ENCODE peak calls at places on chromosomes 11 and 22, in eight cellular contexts. One of them, this sample, is unnamed.

GRCh38 chr22:22168190-22168940 is 76.2 kb upstream of the VPREB1 start:
- DNase-seq in HL-60: no peak
- DNase-seq in adrenal gland: no peak
- DNase-seq in left lung: no peak
- DNase-seq in mucosa of descending colon: no peak
- DNase-seq in cardiac fibroblast: peak; percentile 36
- DNase-seq in body of pancreas: peak; percentile 52
- DNase-seq in lower leg skin: no peak
- DNase-seq in this sample: peak; percentile 9

GRCh38 chr11:35059040-35059439 is 79.9 kb upstream of the CD44 start:
- DNase-seq in HL-60: peak; percentile 65
- DNase-seq in adrenal gland: no peak
- DNase-seq in left lung: no peak
- DNase-seq in mucosa of descending colon: no peak
- DNase-seq in cardiac fibroblast: no peak
- DNase-seq in body of pancreas: no peak
- DNase-seq in lower leg skin: no peak
- DNase-seq in this sample: no peak

GRCh38 chr22:17795661-17796548 is 21.6 kb upstream of the BID start:
- DNase-seq in HL-60: no peak
- DNase-seq in adrenal gland: no peak
- DNase-seq in left lung: no peak
- DNase-seq in mucosa of descending colon: no peak
- DNase-seq in cardiac fibroblast: no peak
- DNase-seq in body of pancreas: no peak
- DNase-seq in lower leg skin: no peak
- DNase-seq in this sample: no peak

GRCh38 chr11:75667268-75667830 is 1.5 kb downstream of the MAP6 start:
- DNase-seq in HL-60: no peak
- DNase-seq in adrenal gland: peak; percentile 42
- DNase-seq in left lung: no peak
- DNase-seq in mucosa of descending colon: no peak
- DNase-seq in cardiac fibroblast: no peak
- DNase-seq in body of pancreas: peak; percentile 21
- DNase-seq in lower leg skin: no peak
- DNase-seq in this sample: no peak

GRCh38 chr11:824942-825341 is 2.8 kb upstream of the CRACR2B start:
- DNase-seq in HL-60: no peak
- DNase-seq in adrenal gland: no peak
- DNase-seq in left lung: no peak
- DNase-seq in mucosa of descending colon: no peak
- DNase-seq in cardiac fibroblast: no peak
- DNase-seq in body of pancreas: peak; percentile 93
- DNase-seq in lower leg skin: no peak
- DNase-seq in this sample: no peak

GRCh38 chr11:86678823-86679222 is 6.4 kb upstream of the ME3 start:
- DNase-seq in HL-60: no peak
- DNase-seq in adrenal gland: no peak
- DNase-seq in left lung: no peak
- DNase-seq in mucosa of descending colon: no peak
- DNase-seq in cardiac fibroblast: peak; percentile 49
- DNase-seq in body of pancreas: no peak
- DNase-seq in lower leg skin: no peak
- DNase-seq in this sample: no peak

GRCh38 chr22:36729321-36729720 is 25.8 kb upstream of the CACNG2 start:
- DNase-seq in HL-60: no peak
- DNase-seq in adrenal gland: no peak
- DNase-seq in left lung: no peak
- DNase-seq in mucosa of descending colon: no peak
- DNase-seq in cardiac fibroblast: no peak
- DNase-seq in body of pancreas: no peak
- DNase-seq in lower leg skin: peak; percentile 58
- DNase-seq in this sample: no peak

GRCh38 chr22:31497148-31497938 is 1.0 kb downstream of the SFI1 start:
- DNase-seq in HL-60: no peak
- DNase-seq in adrenal gland: no peak
- DNase-seq in left lung: no peak
- DNase-seq in mucosa of descending colon: no peak
- DNase-seq in cardiac fibroblast: no peak
- DNase-seq in body of pancreas: no peak
- DNase-seq in lower leg skin: no peak
- DNase-seq in this sample: no peak

GRCh38 chr11:109196016-109196415 is 226.0 kb upstream of the C11orf87 start:
- DNase-seq in HL-60: no peak
- DNase-seq in adrenal gland: no peak
- DNase-seq in left lung: no peak
- DNase-seq in mucosa of descending colon: no peak
- DNase-seq in cardiac fibroblast: peak; percentile 35
- DNase-seq in body of pancreas: no peak
- DNase-seq in lower leg skin: no peak
- DNase-seq in this sample: no peak

GRCh38 chr11:66846671-66847091 is 3.4 kb downstream of the RCE1 start:
- DNase-seq in HL-60: no peak
- DNase-seq in adrenal gland: peak; percentile 48
- DNase-seq in left lung: no peak
- DNase-seq in mucosa of descending colon: peak; percentile 49
- DNase-seq in cardiac fibroblast: peak; percentile 59
- DNase-seq in body of pancreas: no peak
- DNase-seq in lower leg skin: peak; percentile 81
- DNase-seq in this sample: no peak

GRCh38 chr11:43868852-43869567 is 11.6 kb upstream of the ALKBH3 start:
- DNase-seq in HL-60: peak; percentile 62
- DNase-seq in adrenal gland: peak; percentile 59
- DNase-seq in left lung: peak; percentile 46
- DNase-seq in mucosa of descending colon: no peak
- DNase-seq in cardiac fibroblast: peak; percentile 87
- DNase-seq in body of pancreas: no peak
- DNase-seq in lower leg skin: no peak
- DNase-seq in this sample: no peak

GRCh38 chr22:17945851-17946690 is 78.3 kb downstream of the MICAL3 start:
- DNase-seq in HL-60: no peak
- DNase-seq in adrenal gland: no peak
- DNase-seq in left lung: no peak
- DNase-seq in mucosa of descending colon: no peak
- DNase-seq in cardiac fibroblast: no peak
- DNase-seq in body of pancreas: no peak
- DNase-seq in lower leg skin: no peak
- DNase-seq in this sample: no peak

GRCh38 chr11:22829231-22830081 is at the start of gene SVIP:
- DNase-seq in HL-60: peak; percentile 83
- DNase-seq in adrenal gland: peak; percentile 95
- DNase-seq in left lung: peak; percentile 96
- DNase-seq in mucosa of descending colon: peak; percentile 97
- DNase-seq in cardiac fibroblast: peak; percentile 92
- DNase-seq in body of pancreas: peak; percentile 97
- DNase-seq in lower leg skin: peak; percentile 98
- DNase-seq in this sample: peak; percentile 86

GRCh38 chr22:43996170-43996980 is 27.7 kb upstream of the PARVB start:
- DNase-seq in HL-60: peak; percentile 45
- DNase-seq in adrenal gland: peak; percentile 52
- DNase-seq in left lung: peak; percentile 83
- DNase-seq in mucosa of descending colon: peak; percentile 81
- DNase-seq in cardiac fibroblast: no peak
- DNase-seq in body of pancreas: peak; percentile 54
- DNase-seq in lower leg skin: peak; percentile 92
- DNase-seq in this sample: no peak

GRCh38 chr11:69203901-69204245 is 48.1 kb downstream of the SMIM38 start:
- DNase-seq in HL-60: no peak
- DNase-seq in adrenal gland: no peak
- DNase-seq in left lung: no peak
- DNase-seq in mucosa of descending colon: no peak
- DNase-seq in cardiac fibroblast: no peak
- DNase-seq in body of pancreas: no peak
- DNase-seq in lower leg skin: peak; percentile 58
- DNase-seq in this sample: no peak

GRCh38 chr22:35150163-35151107 is 84.5 kb downstream of the ISX start:
- DNase-seq in HL-60: peak; percentile 28
- DNase-seq in adrenal gland: peak; percentile 55
- DNase-seq in left lung: peak; percentile 45
- DNase-seq in mucosa of descending colon: no peak
- DNase-seq in cardiac fibroblast: peak; percentile 57
- DNase-seq in body of pancreas: peak; percentile 53
- DNase-seq in lower leg skin: peak; percentile 88
- DNase-seq in this sample: no peak

GRCh38 chr22:25933158-25933788 is 191.3 kb downstream of the MYO18B start:
- DNase-seq in HL-60: no peak
- DNase-seq in adrenal gland: no peak
- DNase-seq in left lung: no peak
- DNase-seq in mucosa of descending colon: no peak
- DNase-seq in cardiac fibroblast: no peak
- DNase-seq in body of pancreas: no peak
- DNase-seq in lower leg skin: peak; percentile 18
- DNase-seq in this sample: no peak

GRCh38 chr11:77547863-77548551 is 41.7 kb upstream of the AQP11 start:
- DNase-seq in HL-60: no peak
- DNase-seq in adrenal gland: peak; percentile 66
- DNase-seq in left lung: no peak
- DNase-seq in mucosa of descending colon: no peak
- DNase-seq in cardiac fibroblast: peak; percentile 81
- DNase-seq in body of pancreas: peak; percentile 60
- DNase-seq in lower leg skin: no peak
- DNase-seq in this sample: peak; percentile 59

GRCh38 chr11:77547047-77547836 is 42.5 kb upstream of the AQP11 start:
- DNase-seq in HL-60: no peak
- DNase-seq in adrenal gland: no peak
- DNase-seq in left lung: no peak
- DNase-seq in mucosa of descending colon: no peak
- DNase-seq in cardiac fibroblast: no peak
- DNase-seq in body of pancreas: no peak
- DNase-seq in lower leg skin: no peak
- DNase-seq in this sample: no peak

DNA sequence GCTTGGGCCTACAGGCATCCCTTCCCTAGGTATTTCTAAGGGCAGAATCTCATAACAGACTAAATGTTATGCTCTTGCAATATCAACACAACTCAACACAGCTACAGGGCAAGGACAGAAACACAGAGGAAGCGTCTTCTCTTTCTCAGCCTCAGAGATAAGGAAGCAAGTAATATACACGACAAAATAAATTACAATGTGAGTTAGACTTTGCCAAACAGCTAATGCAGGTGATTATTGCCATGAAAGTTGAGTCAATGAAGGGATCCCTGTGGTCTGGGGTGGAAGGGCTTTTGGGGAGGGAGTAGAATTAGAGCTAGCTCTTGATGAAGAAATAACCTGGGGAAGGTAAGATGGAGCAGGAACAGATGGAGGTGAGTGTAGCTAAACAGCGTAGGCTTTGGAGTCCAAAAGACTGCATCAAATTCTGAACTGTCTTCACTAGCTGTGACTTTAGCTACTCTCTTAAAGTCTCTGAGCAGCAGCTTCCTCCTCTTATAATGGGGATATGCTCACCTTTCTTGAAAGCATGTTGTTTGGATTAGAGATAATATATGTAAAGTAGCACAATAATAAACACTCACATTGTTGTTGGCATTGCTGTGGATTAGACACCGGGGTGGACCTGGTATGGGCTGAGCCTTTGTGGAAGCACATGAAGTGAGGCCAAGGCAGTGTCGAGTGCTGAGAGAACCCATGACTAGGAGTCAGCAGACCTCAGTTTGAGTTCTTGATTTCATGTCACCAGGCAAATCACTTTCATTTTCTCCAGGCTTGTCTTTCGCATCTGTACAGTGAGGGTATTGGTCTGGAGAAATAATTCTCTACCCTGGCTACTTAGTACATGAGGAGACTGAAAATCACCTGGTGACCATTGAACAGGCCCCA is 41.0 kb upstream of the AQP11 start:
- DNase-seq in HL-60: peak; percentile 5
- DNase-seq in adrenal gland: no peak
- DNase-seq in left lung: no peak
- DNase-seq in mucosa of descending colon: no peak
- DNase-seq in cardiac fibroblast: no peak
- DNase-seq in body of pancreas: no peak
- DNase-seq in lower leg skin: peak; percentile 34
- DNase-seq in this sample: no peak
- TF ChIP-seq CTCF in HL-60: no peak
- TF ChIP-seq CTCF in adrenal gland: no peak
- TF ChIP-seq CTCF in left lung: no peak
- TF ChIP-seq CTCF in mucosa of descending colon: no peak
- TF ChIP-seq CTCF in cardiac fibroblast: no peak
- TF ChIP-seq CTCF in body of pancreas: no peak
- TF ChIP-seq CTCF in lower leg skin: no peak
- TF ChIP-seq CTCF in this sample: no peak

GRCh38 chr11:17734986-17735822 is 623 bp downstream of the KCNC1 start:
- DNase-seq in HL-60: no peak
- DNase-seq in adrenal gland: peak; percentile 79
- DNase-seq in left lung: peak; percentile 46
- DNase-seq in mucosa of descending colon: no peak
- DNase-seq in cardiac fibroblast: peak; percentile 49
- DNase-seq in body of pancreas: peak; percentile 69
- DNase-seq in lower leg skin: no peak
- DNase-seq in this sample: peak; percentile 39
- H3K4me3 ChIP-seq in HL-60: no peak overlapping the region
- H3K4me3 ChIP-seq in adrenal gland: peak overlapping the region; percentile 1
- H3K4me3 ChIP-seq in left lung: no peak overlapping the region
- H3K4me3 ChIP-seq in mucosa of descending colon: no peak overlapping the region
- H3K4me3 ChIP-seq in cardiac fibroblast: peak overlapping the region; percentile 19
- H3K4me3 ChIP-seq in body of pancreas: peak overlapping the region; percentile 24
- H3K4me3 ChIP-seq in lower leg skin: no peak overlapping the region
- H3K4me3 ChIP-seq in this sample: peak overlapping the region; percentile 37

DNA sequence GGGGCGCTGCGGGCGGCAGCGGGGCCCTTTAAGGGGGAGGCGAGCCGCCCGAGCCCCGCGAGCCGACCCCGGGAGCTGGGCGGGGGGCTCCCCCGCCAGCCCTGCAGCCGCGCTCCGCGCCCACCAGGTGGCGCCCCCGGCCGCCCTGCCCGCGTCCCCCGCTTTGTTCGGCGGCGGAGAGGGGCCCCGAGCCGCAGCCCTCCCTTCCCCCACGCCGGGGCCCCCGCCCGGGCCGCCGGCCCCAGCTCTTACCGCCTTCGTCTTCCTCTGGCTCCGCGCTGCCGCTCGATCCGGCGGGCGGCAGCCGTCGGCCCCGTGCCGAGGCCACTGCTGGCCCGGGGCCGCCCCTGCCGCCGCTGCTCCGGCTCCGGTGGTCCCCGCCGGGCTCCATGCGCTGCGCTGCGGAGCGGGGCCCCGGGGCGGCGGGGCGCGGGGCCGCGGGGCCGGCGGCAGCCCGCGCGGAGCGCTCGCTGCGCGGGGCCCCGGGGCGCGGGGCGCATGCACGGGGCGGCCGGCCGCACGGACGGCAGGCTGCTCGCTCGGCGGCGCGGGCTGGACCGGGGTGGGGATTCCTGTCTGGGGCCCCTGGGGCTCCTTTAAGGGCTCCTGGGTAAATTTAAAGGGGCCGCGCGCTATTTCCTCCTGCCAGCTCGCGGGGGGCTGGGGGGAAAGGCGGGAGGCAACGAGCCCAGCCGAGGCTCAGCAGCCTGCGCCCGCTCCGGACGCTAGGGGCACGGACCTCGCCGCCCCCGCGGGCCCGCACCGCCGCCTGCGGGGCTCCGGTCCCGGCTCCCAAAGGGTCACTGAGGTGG is at the start of gene ZFTA:
- DNase-seq in HL-60: no peak
- DNase-seq in adrenal gland: peak; percentile 61
- DNase-seq in left lung: peak; percentile 70
- DNase-seq in mucosa of descending colon: peak; percentile 72
- DNase-seq in cardiac fibroblast: peak; percentile 62
- DNase-seq in body of pancreas: peak; percentile 68
- DNase-seq in lower leg skin: no peak
- DNase-seq in this sample: no peak
- TF ChIP-seq CTCF in HL-60: no peak
- TF ChIP-seq CTCF in adrenal gland: peak; percentile 86
- TF ChIP-seq CTCF in left lung: peak; percentile 63
- TF ChIP-seq CTCF in mucosa of descending colon: peak; percentile 82
- TF ChIP-seq CTCF in cardiac fibroblast: peak; percentile 24
- TF ChIP-seq CTCF in body of pancreas: no peak
- TF ChIP-seq CTCF in lower leg skin: no peak
- TF ChIP-seq CTCF in this sample: peak; percentile 39

GRCh38 chr11:73206751-73207280 is 11.3 kb upstream of the P2RY2 start:
- DNase-seq in HL-60: no peak
- DNase-seq in adrenal gland: no peak
- DNase-seq in left lung: no peak
- DNase-seq in mucosa of descending colon: no peak
- DNase-seq in cardiac fibroblast: no peak
- DNase-seq in body of pancreas: no peak
- DNase-seq in lower leg skin: no peak
- DNase-seq in this sample: no peak
- H3K4me3 ChIP-seq in HL-60: no peak overlapping the region
- H3K4me3 ChIP-seq in adrenal gland: no peak overlapping the region
- H3K4me3 ChIP-seq in left lung: no peak overlapping the region
- H3K4me3 ChIP-seq in mucosa of descending colon: no peak overlapping the region
- H3K4me3 ChIP-seq in cardiac fibroblast: no peak overlapping the region
- H3K4me3 ChIP-seq in body of pancreas: no peak overlapping the region
- H3K4me3 ChIP-seq in lower leg skin: no peak overlapping the region
- H3K4me3 ChIP-seq in this sample: no peak overlapping the region